ENCODE peak calls at places on chromosome 21, in ten cellular contexts. S is endothelial cell of umbilical vein, Z is GM23338, F is PC-3, U is MM.1S, L is mammary epithelial cell, Q is GM23248, G is K562, V is neural progenitor cell, B is GM12878. J is an unnamed sample.
A peak's percentile ranks its signal among the peaks of the same experiment; 100 is the strongest.

GRCh38 chr21:38306833-38307232 is 50.0 kb downstream of the KCNJ15 start:
- DNase-seq in B (no peak), L (peak; percentile 65), G (no peak), U (no peak), V (no peak), S (no peak), Z (no peak), Q (peak; percentile 97), F (no peak), J (peak; percentile 96)

GRCh38 chr21:35207322-35207721 is 158.2 kb upstream of the RUNX1 start:
- DNase-seq in G (no peak), F (no peak), U (no peak), V (no peak), Z (no peak), B (no peak), S (no peak), Q (peak; percentile 42), L (no peak), J (no peak)

GRCh38 chr21:43694437-43695079 is 24.4 kb upstream of the PDXK start:
- DNase-seq in Q (no peak), S (no peak), U (no peak), V (no peak), L (no peak), G (no peak), B (no peak), Z (no peak), F (no peak), J (no peak)

GRCh38 chr21:25583370-25584133 is 23.7 kb downstream of the MRPL39 start:
- DNase-seq in S (no peak), G (no peak), U (no peak), V (no peak), F (no peak), B (no peak), L (no peak), Q (no peak), Z (no peak), J (no peak)

GRCh38 chr21:33033094-33033951 is 7.6 kb downstream of the OLIG2 start:
- DNase-seq in B (no peak), V (peak; percentile 44), Q (no peak), L (no peak), U (no peak), G (no peak), Z (peak; percentile 60), F (no peak), S (no peak), J (no peak)

GRCh38 chr21:16179732-16180131 is 449.9 kb downstream of the USP25 start:
- DNase-seq in G (no peak), F (no peak), V (no peak), B (no peak), Z (no peak), U (no peak), Q (no peak), L (no peak), S (peak; percentile 61), J (peak; percentile 22)

GRCh38 chr21:38355353-38355752 is 98.6 kb downstream of the KCNJ15 start:
- DNase-seq in F (no peak), S (no peak), G (no peak), B (no peak), U (no peak), Z (no peak), V (no peak), L (no peak), Q (no peak), J (no peak)

GRCh38 chr21:39874759-39875158 is 7.5 kb downstream of the PCP4 start:
- DNase-seq in S (no peak), V (no peak), U (peak; percentile 54), L (no peak), Z (no peak), F (no peak), Q (no peak), G (no peak), B (no peak), J (no peak)

GRCh38 chr21:17786219-17787181 is 32.7 kb downstream of the C21orf91 start:
- DNase-seq in V (no peak), Z (no peak), U (no peak), Q (no peak), L (no peak), F (no peak), G (no peak), S (no peak), B (no peak), J (no peak)

GRCh38 chr21:34174470-34174869 is 101.1 kb downstream of the MRPS6 start:
- DNase-seq in F (no peak), U (no peak), Q (no peak), L (no peak), Z (no peak), V (no peak), B (no peak), S (no peak), G (no peak), J (no peak)

GRCh38 chr21:33541105-33541711 is 709 bp downstream of the GART start:
- DNase-seq in V (peak; percentile 12), Q (peak; percentile 36), S (no peak), G (no peak), B (peak; percentile 13), Z (peak; percentile 32), U (peak; percentile 62), F (peak; percentile 30), L (no peak), J (no peak)

GRCh38 chr21:32331444-32332305 is 33.0 kb downstream of the MRAP start:
- DNase-seq in U (no peak), B (no peak), V (peak; percentile 76), S (no peak), Z (no peak), Q (no peak), G (no peak), L (no peak), F (no peak), J (no peak)

GRCh38 chr21:31354604-31355443 is 10.8 kb upstream of the TIAM1 start:
- DNase-seq in G (no peak), U (no peak), F (peak; percentile 99), S (no peak), B (peak; percentile 51), Q (peak; percentile 94), V (no peak), L (peak; percentile 99), Z (peak; percentile 25), J (peak; percentile 98)

GRCh38 chr21:33286600-33287456 is 20.7 kb downstream of the IL10RB start:
- DNase-seq in S (peak; percentile 75), F (peak; percentile 82), B (no peak), L (peak; percentile 40), Z (no peak), Q (peak; percentile 57), U (no peak), G (no peak), V (no peak), J (peak; percentile 87)

GRCh38 chr21:36156339-36156814 is 247 bp upstream of the DOP1B start:
- DNase-seq in Z (peak; percentile 100), S (peak; percentile 100), U (peak; percentile 100), G (peak; percentile 99), Q (peak; percentile 100), B (peak; percentile 87), F (peak; percentile 99), V (peak; percentile 100), L (peak; percentile 97), J (peak; percentile 85)

GRCh38 chr21:38646213-38646837 is 148.0 kb upstream of the ERG start:
- DNase-seq in Z (no peak), V (no peak), U (no peak), F (peak; percentile 72), S (no peak), L (peak; percentile 98), G (no peak), Q (peak; percentile 96), B (no peak), J (peak; percentile 87)

GRCh38 chr21:28283652-28284490 is 708.8 kb downstream of the LTN1 start:
- DNase-seq in G (no peak), B (no peak), L (no peak), S (peak; percentile 97), F (peak; percentile 34), Q (peak; percentile 76), V (no peak), U (no peak), Z (no peak), J (peak; percentile 94)

GRCh38 chr21:37550618-37551405 is 184.2 kb downstream of the DYRK1A start:
- DNase-seq in G (peak; percentile 64), L (no peak), S (no peak), V (no peak), Q (no peak), U (no peak), B (no peak), F (no peak), Z (no peak), J (no peak)

DNA sequence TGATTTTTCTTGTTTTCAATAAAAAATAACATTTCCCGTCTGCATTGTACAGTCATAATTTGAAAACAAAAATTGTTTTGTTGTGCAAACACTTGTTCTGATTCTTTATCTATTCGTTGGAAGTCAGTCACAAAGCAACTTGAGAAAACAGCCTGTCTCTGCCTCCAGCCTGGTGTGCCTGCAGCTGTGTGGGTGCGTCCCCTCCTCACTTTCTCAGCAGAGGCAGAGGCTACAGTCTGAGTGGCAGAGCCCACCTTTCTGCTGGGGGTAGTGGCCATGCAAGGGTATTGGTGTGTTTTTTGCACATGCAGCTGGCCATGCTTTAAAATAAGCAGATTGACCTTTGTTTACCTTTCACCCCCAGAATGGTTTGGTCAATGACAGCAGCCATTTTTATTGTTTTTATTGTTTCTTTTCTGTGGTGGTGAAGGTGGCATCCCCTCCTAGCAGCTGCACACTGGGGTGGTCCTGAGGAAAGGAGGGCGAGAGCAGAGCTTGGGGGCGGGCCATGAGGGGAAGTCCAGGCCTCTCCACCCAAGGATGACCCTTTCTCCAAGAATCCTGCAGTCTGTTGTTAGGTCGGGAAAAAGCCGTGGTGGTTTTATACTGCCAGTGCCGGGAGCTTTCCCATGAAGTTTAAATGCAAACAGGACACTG is 159.6 kb downstream of the PCBP3 start:
- DNase-seq in Z (no peak), U (no peak), V (no peak), L (no peak), F (no peak), G (no peak), Q (no peak), S (no peak), B (no peak), J (no peak)
- TF ChIP-seq EZH2 in Z (no peak), U (no peak), V (no peak), L (no peak), F (no peak), G (no peak), Q (no peak), S (no peak), B (no peak), J (no peak)

GRCh38 chr21:41764558-41765392 is 2.1 kb downstream of the RIPK4 start:
- DNase-seq in S (no peak), L (peak; percentile 61), U (no peak), V (no peak), F (peak; percentile 40), G (no peak), Z (no peak), Q (no peak), B (no peak), J (no peak)
- H3K4me3 ChIP-seq in S (no peak overlapping the region), L (peak overlapping the region; percentile 92), U (no peak overlapping the region), V (no peak overlapping the region), F (peak overlapping the region; percentile 94), G (no peak overlapping the region), Z (no peak overlapping the region), Q (no peak overlapping the region), B (no peak overlapping the region), J (no peak overlapping the region)

GRCh38 chr21:44990921-44991320 is 51.1 kb downstream of the SLX9 start:
- DNase-seq in Z (no peak), B (no peak), U (no peak), V (no peak), S (no peak), L (no peak), Q (no peak), G (no peak), F (no peak), J (no peak)
- H3K4me2 ChIP-seq in Z (no peak overlapping the region), B (no peak overlapping the region), U (no peak overlapping the region), V (no peak overlapping the region), S (no peak overlapping the region), L (no peak overlapping the region), Q (no peak overlapping the region), G (no peak overlapping the region), F (no peak overlapping the region), J (no peak overlapping the region)

GRCh38 chr21:45085700-45086099 is 11.3 kb downstream of the ADARB1 start:
- DNase-seq in S (no peak), B (no peak), V (no peak), F (no peak), U (no peak), L (no peak), G (no peak), Z (no peak), Q (no peak), J (no peak)
- TF ChIP-seq EZH2 in S (no peak), B (no peak), V (no peak), F (no peak), U (no peak), L (no peak), G (no peak), Z (no peak), Q (no peak), J (no peak)